ENCODE peak calls at places on chromosomes 3 and 15, in eight cellular contexts. V, L, N, X, R, B, W and M are unnamed samples.

GRCh38 chr3:152428577-152428976 is 159.8 kb downstream of the MBNL1 start:
- DNase-seq in V (no peak), L (no peak), N (no peak), X (no peak), R (no peak), B (no peak), W (no peak), M (no peak)

GRCh38 chr3:132343018-132343612 is 25.9 kb downstream of the ACP3 start:
- DNase-seq in V (peak), L (peak), N (peak), X (peak), R (peak), B (peak), W (no peak), M (peak)

GRCh38 chr3:106126016-106126525 is 257.3 kb upstream of the CBLB start:
- DNase-seq in V (no peak), L (no peak), N (no peak), X (no peak), R (no peak), B (no peak), W (no peak), M (no peak)

GRCh38 chr15:54097019-54097418 is 118.8 kb downstream of the UNC13C start:
- DNase-seq in V (no peak), L (no peak), N (no peak), X (no peak), R (no peak), B (no peak), W (no peak), M (no peak)

GRCh38 chr3:100561459-100562158 is 47.8 kb upstream of the ADGRG7 start:
- DNase-seq in V (peak), L (no peak), N (no peak), X (peak), R (peak), B (no peak), W (no peak), M (peak)

GRCh38 chr15:66290518-66290917 is 2.9 kb upstream of the DIS3L start:
- DNase-seq in V (no peak), L (no peak), N (no peak), X (no peak), R (no peak), B (no peak), W (no peak), M (no peak)

GRCh38 chr15:35308802-35309201 is 223.7 kb upstream of the NANOGP8 start:
- DNase-seq in V (peak), L (no peak), N (no peak), X (peak), R (peak), B (peak), W (no peak), M (peak)

GRCh38 chr3:37526511-37526910 is 335.2 kb upstream of the CTDSPL start:
- DNase-seq in V (peak), L (peak), N (no peak), X (no peak), R (peak), B (no peak), W (no peak), M (peak)

GRCh38 chr3:138442433-138442832 is 8.0 kb downstream of the ESYT3 start:
- DNase-seq in V (no peak), L (no peak), N (no peak), X (peak), R (peak), B (no peak), W (no peak), M (no peak)

GRCh38 chr3:194587438-194587931 is 45.7 kb downstream of the TMEM44 start:
- DNase-seq in V (no peak), L (peak), N (no peak), X (no peak), R (peak), B (no peak), W (no peak), M (no peak)

GRCh38 chr3:7721869-7722268 is 779.8 kb upstream of the LMCD1 start:
- DNase-seq in V (no peak), L (no peak), N (no peak), X (no peak), R (no peak), B (no peak), W (no peak), M (no peak)

GRCh38 chr15:66706840-66707239 is 4.8 kb downstream of the SMAD6 start:
- DNase-seq in V (no peak), L (no peak), N (no peak), X (no peak), R (no peak), B (no peak), W (no peak), M (no peak)

GRCh38 chr15:42364529-42364928 is 5.2 kb downstream of the CAPN3 start:
- DNase-seq in V (no peak), L (no peak), N (no peak), X (no peak), R (no peak), B (peak), W (no peak), M (no peak)